ENCODE peak calls at places on chromosomes 13 and 19, in eight cellular contexts. M, A, C, X, P, H, W and Z are unnamed samples.

GRCh38 chr19:35636651-35637050 is 4.9 kb upstream of the ETV2 start:
- DNase-seq in M (no peak), A (no peak), C (no peak), X (no peak), P (no peak), H (no peak), W (no peak), Z (no peak)

GRCh38 chr19:31303262-31303815 is 45.9 kb downstream of the TSHZ3 start:
- DNase-seq in M (no peak), A (no peak), C (no peak), X (no peak), P (no peak), H (no peak), W (no peak), Z (no peak)

GRCh38 chr19:3285647-3286176 is 61.3 kb downstream of the CELF5 start:
- DNase-seq in M (peak), A (peak), C (peak), X (no peak), P (peak), H (no peak), W (no peak), Z (no peak)

GRCh38 chr13:98478134-98479129 is 98.5 kb downstream of the STK24 start:
- DNase-seq in M (no peak), A (no peak), C (no peak), X (no peak), P (peak), H (peak), W (no peak), Z (peak)

GRCh38 chr19:37329686-37330085 is 41.2 kb upstream of the ZNF527 start:
- DNase-seq in M (no peak), A (no peak), C (no peak), X (no peak), P (peak), H (no peak), W (no peak), Z (no peak)

GRCh38 chr13:46307554-46307953 is 79.5 kb downstream of the RUBCNL start:
- DNase-seq in M (no peak), A (no peak), C (no peak), X (peak), P (peak), H (peak), W (no peak), Z (peak)

GRCh38 chr13:112469071-112469745 is 93.1 kb downstream of the SPACA7 start:
- DNase-seq in M (no peak), A (no peak), C (no peak), X (no peak), P (no peak), H (no peak), W (no peak), Z (no peak)

GRCh38 chr13:113853518-113854237 is 10.2 kb downstream of the GAS6 start:
- DNase-seq in M (no peak), A (no peak), C (no peak), X (no peak), P (peak), H (no peak), W (no peak), Z (no peak)

GRCh38 chr13:61810065-61810464 is 394.4 kb upstream of the PCDH20 start:
- DNase-seq in M (no peak), A (no peak), C (no peak), X (no peak), P (no peak), H (no peak), W (no peak), Z (no peak)

GRCh38 chr13:107301724-107302374 is 733.9 kb upstream of the ARGLU1 start:
- DNase-seq in M (no peak), A (no peak), C (no peak), X (peak), P (peak), H (no peak), W (no peak), Z (no peak)

GRCh38 chr19:38304866-38305429 is 897 bp downstream of the C19orf33 start:
- DNase-seq in M (peak), A (peak), C (no peak), X (no peak), P (no peak), H (no peak), W (no peak), Z (no peak)

GRCh38 chr13:113009743-113010509 is 40.9 kb downstream of the MCF2L start:
- DNase-seq in M (no peak), A (no peak), C (no peak), X (no peak), P (no peak), H (no peak), W (no peak), Z (no peak)

GRCh38 chr13:21033224-21033855 is 28.0 kb downstream of the LATS2 start:
- DNase-seq in M (no peak), A (no peak), C (no peak), X (no peak), P (peak), H (peak), W (peak), Z (no peak)

GRCh38 chr19:35986664-35987570 is 8.1 kb upstream of the SDHAF1 start:
- DNase-seq in M (peak), A (peak), C (no peak), X (peak), P (no peak), H (no peak), W (peak), Z (no peak)

GRCh38 chr19:23788415-23788814 is 29.7 kb upstream of the ZNF681 start:
- DNase-seq in M (no peak), A (no peak), C (no peak), X (no peak), P (no peak), H (no peak), W (no peak), Z (no peak)